ENCODE peak calls at places on chromosomes 11 and 22, in four cellular contexts. O, M, F and S are unnamed samples.

GRCh38 chr11:31940396-31941037 is 129.4 kb upstream of the PAX6 start:
- DNase-seq in O (peak), M (no peak), F (no peak), S (no peak)

GRCh38 chr11:2940930-2941821 is 12.0 kb upstream of the PHLDA2 start:
- DNase-seq in O (no peak), M (no peak), F (no peak), S (no peak)

GRCh38 chr11:116379185-116379828 is 393.5 kb downstream of the BUD13 start:
- DNase-seq in O (peak), M (no peak), F (no peak), S (no peak)

GRCh38 chr11:106101797-106102196 is 24.3 kb downstream of the AASDHPPT start:
- DNase-seq in O (peak), M (no peak), F (peak), S (no peak)

GRCh38 chr22:29171721-29172120 is 34.0 kb upstream of the EMID1 start:
- DNase-seq in O (no peak), M (no peak), F (no peak), S (no peak)

GRCh38 chr22:27175444-27175843 is 518.1 kb downstream of the MIAT start:
- DNase-seq in O (no peak), M (no peak), F (no peak), S (no peak)

GRCh38 chr11:20032127-20032526 is 128.1 kb downstream of the DBX1 start:
- DNase-seq in O (no peak), M (no peak), F (no peak), S (no peak)

GRCh38 chr11:30879322-30880020 is 293.3 kb upstream of the MPPED2 start:
- DNase-seq in O (peak), M (no peak), F (no peak), S (no peak)

GRCh38 chr11:119368121-119369034 is 13.1 kb downstream of the USP2 start:
- DNase-seq in O (peak), M (no peak), F (no peak), S (no peak)

GRCh38 chr11:106160494-106160893 is 83.0 kb downstream of the AASDHPPT start:
- DNase-seq in O (no peak), M (peak), F (no peak), S (no peak)

GRCh38 chr11:31237819-31238771 is 131.4 kb downstream of the DCDC1 start:
- DNase-seq in O (peak), M (no peak), F (no peak), S (peak)

GRCh38 chr11:84419576-84419975 is 1133.4 kb upstream of the CCDC90B start:
- DNase-seq in O (no peak), M (no peak), F (no peak), S (no peak)

GRCh38 chr11:132351050-132351449 is 980.6 kb downstream of the NTM start:
- DNase-seq in O (no peak), M (no peak), F (no peak), S (no peak)

GRCh38 chr11:100354736-100355135 is 332.4 kb upstream of the ARHGAP42 start:
- DNase-seq in O (no peak), M (no peak), F (no peak), S (no peak)

GRCh38 chr11:61065955-61066638 is 36.2 kb upstream of the CD5 start:
- DNase-seq in O (no peak), M (no peak), F (no peak), S (no peak)

GRCh38 chr11:11740081-11740702 is 101.6 kb upstream of the USP47 start:
- DNase-seq in O (no peak), M (no peak), F (no peak), S (no peak)

GRCh38 chr11:1371377-1371776 is 18.4 kb upstream of the BRSK2 start:
- DNase-seq in O (no peak), M (no peak), F (no peak), S (no peak)

GRCh38 chr22:30423296-30423958 is 2.1 kb upstream of the MTFP1 start:
- DNase-seq in O (no peak), M (no peak), F (no peak), S (no peak)

GRCh38 chr11:75797796-75798195 is 17.2 kb upstream of the UVRAG start:
- DNase-seq in O (peak), M (peak), F (no peak), S (no peak)

GRCh38 chr11:61171907-61172306 is 10.7 kb upstream of the VPS37C start:
- DNase-seq in O (no peak), M (no peak), F (no peak), S (no peak)

GRCh38 chr22:23204541-23205157 is 24.3 kb downstream of the BCR start:
- DNase-seq in O (peak), M (peak), F (no peak), S (no peak)

GRCh38 chr11:113440816-113441215 is 34.4 kb downstream of the DRD2 start:
- DNase-seq in O (no peak), M (no peak), F (no peak), S (no peak)

GRCh38 chr11:47861762-47862161 is 13.6 kb upstream of the NUP160 start:
- DNase-seq in O (peak), M (peak), F (peak), S (no peak)

GRCh38 chr22:36432592-36433317 is 45.0 kb upstream of the MYH9 start:
- DNase-seq in O (peak), M (peak), F (no peak), S (no peak)

GRCh38 chr22:35315855-35316745 is 16.4 kb downstream of the TOM1 start:
- DNase-seq in O (no peak), M (no peak), F (no peak), S (no peak)

GRCh38 chr11:111764621-111765020 is 1.6 kb downstream of the PPP2R1B start:
- DNase-seq in O (peak), M (peak), F (no peak), S (no peak)

GRCh38 chr22:37139762-37140161 is 10.0 kb downstream of the IL2RB start:
- DNase-seq in O (no peak), M (no peak), F (no peak), S (no peak)

GRCh38 chr11:44387825-44388224 is 77.9 kb upstream of the ALX4 start:
- DNase-seq in O (no peak), M (no peak), F (no peak), S (no peak)

GRCh38 chr11:31325162-31325561 is 44.4 kb downstream of the DCDC1 start:
- DNase-seq in O (peak), M (peak), F (no peak), S (no peak)

GRCh38 chr11:93529707-93530467 is 13.3 kb downstream of the SMCO4 start:
- DNase-seq in O (no peak), M (peak), F (no peak), S (no peak)

GRCh38 chr11:618856-619624 is 3.3 kb upstream of the IRF7 start:
- DNase-seq in O (no peak), M (no peak), F (no peak), S (no peak)

GRCh38 chr11:110185599-110185998 is 92.4 kb downstream of the ZC3H12C start:
- DNase-seq in O (no peak), M (no peak), F (no peak), S (no peak)

GRCh38 chr11:119855066-119855465 is 126.1 kb upstream of the NECTIN1 start:
- DNase-seq in O (no peak), M (no peak), F (no peak), S (no peak)

GRCh38 chr11:2975594-2975993 is 16.5 kb downstream of the NAP1L4 start:
- DNase-seq in O (peak), M (peak), F (no peak), S (no peak)

GRCh38 chr22:36398602-36399472 is 11.1 kb upstream of the MYH9 start:
- DNase-seq in O (peak), M (peak), F (no peak), S (no peak)